ENCODE peak calls at places on chromosomes 13 and 19, in four cellular contexts. B is ecto neural progenitor cell, K is AG08395, T is A549. I is an unnamed sample.

GRCh38 chr19:1252818-1253513 is 4.6 kb downstream of the MIDN start:
- DNase-seq in B (no peak), K (peak; percentile 83), T (peak; percentile 91), I (no peak)

GRCh38 chr13:47076536-47076935 is 179.7 kb upstream of the HTR2A start:
- DNase-seq in T (no peak), K (no peak), B (no peak), I (no peak)

GRCh38 chr19:7730286-7731217 is 1.4 kb downstream of the CLEC4G start:
- DNase-seq in B (no peak), K (no peak), T (no peak), I (peak; percentile 15)

GRCh38 chr19:29670255-29670654 is 5.0 kb downstream of the PLEKHF1 start:
- DNase-seq in T (no peak), K (no peak), B (no peak), I (no peak)

GRCh38 chr13:77338961-77339401 is 12.1 kb upstream of the MYCBP2 start:
- DNase-seq in B (no peak), K (no peak), T (no peak), I (no peak)

GRCh38 chr13:111866731-111867245 is 200.2 kb upstream of the SOX1 start:
- DNase-seq in B (no peak), K (no peak), T (no peak), I (no peak)

GRCh38 chr13:42039457-42039945 is 8.9 kb upstream of the DGKH start:
- DNase-seq in T (peak; percentile 49), B (peak; percentile 47), K (peak; percentile 25), I (no peak)

GRCh38 chr13:101258071-101258470 is 158.2 kb downstream of the NALCN start:
- DNase-seq in K (peak; percentile 88), B (no peak), T (peak; percentile 63), I (peak; percentile 38)

I was measured in nephron progenitor cell.